ENCODE peak calls at places on chromosome 13, in six cellular contexts. One of them, this sample, is unnamed.

GRCh38 chr13:45191874-45192273 is 9.0 kb downstream of the KCTD4 start:
- DNase-seq in IMR-90: no peak
- DNase-seq in H1: no peak
- DNase-seq in K562: no peak
- DNase-seq in HepG2: no peak
- DNase-seq in GM12878: no peak
- DNase-seq in this sample: no peak

GRCh38 chr13:47546963-47547345 is 454.1 kb downstream of the SUCLA2 start:
- DNase-seq in IMR-90: no peak
- DNase-seq in H1: no peak
- DNase-seq in K562: no peak
- DNase-seq in GM12878: no peak
- DNase-seq in HepG2: no peak
- DNase-seq in this sample: no peak

GRCh38 chr13:102724923-102725322 is 30.1 kb upstream of the METTL21C start:
- DNase-seq in H1: no peak
- DNase-seq in GM12878: no peak
- DNase-seq in IMR-90: peak
- DNase-seq in K562: peak
- DNase-seq in HepG2: peak
- DNase-seq in this sample: no peak

GRCh38 chr13:33536639-33537425 is 251.3 kb upstream of the STARD13 start:
- DNase-seq in IMR-90: peak
- DNase-seq in H1: no peak
- DNase-seq in K562: no peak
- DNase-seq in HepG2: no peak
- DNase-seq in GM12878: no peak
- DNase-seq in this sample: no peak

GRCh38 chr13:93227280-93227905 is 786 bp downstream of the GPC6 start:
- DNase-seq in HepG2: peak
- DNase-seq in GM12878: no peak
- DNase-seq in K562: no peak
- DNase-seq in H1: peak
- DNase-seq in IMR-90: peak
- DNase-seq in this sample: no peak

GRCh38 chr13:26475176-26476110 is 82.0 kb upstream of the WASF3 start:
- DNase-seq in GM12878: no peak
- DNase-seq in HepG2: no peak
- DNase-seq in K562: no peak
- DNase-seq in IMR-90: no peak
- DNase-seq in H1: peak
- DNase-seq in this sample: no peak

GRCh38 chr13:85009447-85009846 is 789.8 kb downstream of the SLITRK6 start:
- DNase-seq in H1: no peak
- DNase-seq in GM12878: no peak
- DNase-seq in K562: no peak
- DNase-seq in HepG2: no peak
- DNase-seq in IMR-90: no peak
- DNase-seq in this sample: no peak

GRCh38 chr13:39062004-39062403 is 23.7 kb downstream of the NHLRC3 start:
- DNase-seq in HepG2: no peak
- DNase-seq in K562: no peak
- DNase-seq in GM12878: no peak
- DNase-seq in IMR-90: no peak
- DNase-seq in H1: no peak
- DNase-seq in this sample: no peak

GRCh38 chr13:35781044-35781443 is 304.6 kb upstream of the MAB21L1 start:
- DNase-seq in H1: no peak
- DNase-seq in GM12878: no peak
- DNase-seq in IMR-90: peak
- DNase-seq in HepG2: no peak
- DNase-seq in K562: no peak
- DNase-seq in this sample: no peak

DNA sequence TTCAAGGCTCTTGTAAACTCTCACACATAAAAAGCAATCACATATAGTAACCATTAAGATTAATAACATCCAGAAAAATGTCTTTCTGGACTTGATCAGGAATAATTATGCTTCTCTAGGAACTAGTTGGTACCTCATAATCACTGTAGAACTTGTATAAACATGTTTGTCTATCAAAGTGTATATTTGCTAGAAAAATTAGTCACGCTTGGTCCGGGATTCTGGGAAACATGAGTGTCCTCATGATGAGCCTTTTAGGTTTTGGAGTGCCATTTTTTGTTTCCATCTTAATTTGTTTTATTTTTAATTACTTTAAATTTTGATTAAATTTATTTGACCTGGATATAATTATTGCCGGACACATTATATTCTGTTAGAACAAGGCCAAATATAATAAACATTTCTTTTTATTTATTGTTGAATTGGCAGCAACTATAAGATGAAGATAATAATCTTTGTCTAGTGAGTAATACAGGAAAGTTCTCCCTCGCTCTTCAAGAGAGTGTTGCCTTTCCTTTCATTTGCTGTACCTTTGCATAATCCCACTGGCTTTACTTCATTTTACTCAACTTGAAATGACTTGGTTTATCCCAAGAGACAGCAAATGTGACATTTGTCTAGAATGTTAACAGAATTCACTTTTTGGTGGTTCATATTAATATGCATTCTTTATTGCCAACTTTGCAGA is 207.0 kb downstream of the NALCN start:
- DNase-seq in K562: no peak
- DNase-seq in HepG2: no peak
- DNase-seq in H1: no peak
- DNase-seq in IMR-90: no peak
- DNase-seq in GM12878: no peak
- DNase-seq in this sample: no peak
- TF ChIP-seq CEBPB in K562: no peak
- TF ChIP-seq CEBPB in HepG2: no peak
- TF ChIP-seq CEBPB in H1: no peak
- TF ChIP-seq CEBPB in IMR-90: no peak
- TF ChIP-seq CEBPB in GM12878: no peak
- TF ChIP-seq CEBPB in this sample: no peak

DNA sequence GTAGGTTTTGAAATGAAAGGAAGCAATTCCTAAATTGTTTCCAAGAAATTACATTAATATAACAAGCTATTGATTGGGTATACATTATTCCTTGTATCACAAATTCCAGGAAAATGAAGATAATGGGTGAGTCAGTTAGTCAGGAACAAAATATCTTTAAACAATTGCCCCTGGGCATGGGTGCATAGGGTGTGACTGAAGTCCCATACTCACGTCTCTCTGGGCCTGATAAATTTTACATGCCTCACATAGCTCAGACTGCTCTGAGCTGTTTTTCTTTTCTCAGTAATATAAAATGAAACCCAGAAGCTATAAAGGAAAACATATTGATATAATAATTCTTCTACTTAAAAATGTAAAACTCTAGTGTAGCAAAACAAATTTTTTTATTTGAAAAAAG is 87.8 kb downstream of the FNDC3A start:
- DNase-seq in GM12878: no peak
- DNase-seq in HepG2: no peak
- DNase-seq in H1: no peak
- DNase-seq in K562: no peak
- DNase-seq in IMR-90: no peak
- DNase-seq in this sample: no peak
- H3K9ac ChIP-seq in GM12878: no peak
- H3K9ac ChIP-seq in HepG2: no peak
- H3K9ac ChIP-seq in H1: no peak
- H3K9ac ChIP-seq in K562: no peak
- H3K9ac ChIP-seq in IMR-90: no peak
- H3K9ac ChIP-seq in this sample: no peak

GRCh38 chr13:31681133-31681532 is 58.2 kb upstream of the RXFP2 start:
- DNase-seq in IMR-90: no peak
- DNase-seq in GM12878: no peak
- DNase-seq in H1: no peak
- DNase-seq in K562: no peak
- DNase-seq in HepG2: no peak
- DNase-seq in this sample: no peak
- TF ChIP-seq CEBPB in IMR-90: no peak
- TF ChIP-seq CEBPB in GM12878: no peak
- TF ChIP-seq CEBPB in H1: no peak
- TF ChIP-seq CEBPB in K562: no peak
- TF ChIP-seq CEBPB in HepG2: no peak
- TF ChIP-seq CEBPB in this sample: no peak

DNA sequence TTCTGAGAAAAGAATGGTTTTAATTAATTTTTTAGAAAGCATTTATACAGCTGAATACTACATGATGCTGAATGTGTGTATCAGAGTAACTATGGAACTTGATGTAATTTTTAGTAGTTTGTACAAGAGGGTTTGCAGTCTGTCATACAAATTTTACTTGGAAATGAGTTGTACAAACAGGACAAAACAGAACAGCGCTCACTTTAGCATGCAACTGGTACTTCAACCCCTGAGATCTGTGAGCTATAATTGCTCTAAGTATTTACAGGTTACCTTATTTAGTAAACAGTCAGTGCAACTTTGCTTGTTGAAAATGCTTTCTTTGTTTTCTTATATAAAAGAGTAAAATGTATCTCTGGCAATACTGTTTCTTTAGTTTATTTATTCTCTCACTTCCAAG is 719 bp downstream of the TNFRSF19 start:
- DNase-seq in K562: no peak
- DNase-seq in GM12878: no peak
- DNase-seq in IMR-90: peak
- DNase-seq in H1: no peak
- DNase-seq in HepG2: peak
- DNase-seq in this sample: no peak
- H3K9ac ChIP-seq in K562: no peak
- H3K9ac ChIP-seq in GM12878: peak
- H3K9ac ChIP-seq in IMR-90: peak
- H3K9ac ChIP-seq in H1: no peak
- H3K9ac ChIP-seq in HepG2: peak
- H3K9ac ChIP-seq in this sample: no peak

GRCh38 chr13:21069561-21070004 is 8.2 kb upstream of the LATS2 start:
- DNase-seq in H1: no peak
- DNase-seq in IMR-90: peak
- DNase-seq in GM12878: no peak
- DNase-seq in HepG2: peak
- DNase-seq in K562: no peak
- DNase-seq in this sample: no peak
- TF ChIP-seq CEBPB in H1: peak
- TF ChIP-seq CEBPB in IMR-90: peak
- TF ChIP-seq CEBPB in GM12878: no peak
- TF ChIP-seq CEBPB in HepG2: peak
- TF ChIP-seq CEBPB in K562: peak
- TF ChIP-seq CEBPB in this sample: peak

DNA sequence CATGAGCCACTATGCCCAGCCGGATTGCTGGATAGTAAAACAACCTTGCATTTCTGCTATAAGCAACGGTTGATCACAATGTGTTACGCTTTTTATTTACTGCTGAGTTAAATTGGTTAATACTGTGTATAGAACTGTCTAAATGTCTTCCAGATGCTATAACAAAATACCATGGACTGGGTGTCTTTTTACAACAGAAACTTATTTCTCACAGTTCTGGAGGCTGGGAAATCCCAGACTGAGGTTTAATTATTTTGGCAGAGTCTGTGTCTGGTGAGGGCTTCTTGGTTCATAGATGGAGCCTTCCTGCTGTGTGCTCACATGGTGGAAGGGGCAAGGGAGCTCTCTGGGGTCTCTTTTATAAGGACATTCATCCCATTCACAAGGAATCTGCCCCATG is 65.5 kb downstream of the ING1 start:
- DNase-seq in IMR-90: no peak
- DNase-seq in H1: no peak
- DNase-seq in K562: no peak
- DNase-seq in HepG2: no peak
- DNase-seq in GM12878: no peak
- DNase-seq in this sample: no peak
- H3K9ac ChIP-seq in IMR-90: no peak
- H3K9ac ChIP-seq in H1: no peak
- H3K9ac ChIP-seq in K562: no peak
- H3K9ac ChIP-seq in HepG2: no peak
- H3K9ac ChIP-seq in GM12878: no peak
- H3K9ac ChIP-seq in this sample: no peak

GRCh38 chr13:23963184-23963931 is 66.1 kb upstream of the C1QTNF9B start:
- DNase-seq in GM12878: no peak
- DNase-seq in K562: no peak
- DNase-seq in IMR-90: no peak
- DNase-seq in H1: no peak
- DNase-seq in HepG2: no peak
- DNase-seq in this sample: no peak

GRCh38 chr13:23956106-23956505 is 58.8 kb upstream of the C1QTNF9B start:
- DNase-seq in GM12878: no peak
- DNase-seq in H1: no peak
- DNase-seq in HepG2: no peak
- DNase-seq in K562: no peak
- DNase-seq in IMR-90: peak
- DNase-seq in this sample: peak

GRCh38 chr13:23959231-23959862 is 62.0 kb upstream of the C1QTNF9B start:
- DNase-seq in GM12878: no peak
- DNase-seq in H1: no peak
- DNase-seq in HepG2: no peak
- DNase-seq in K562: no peak
- DNase-seq in IMR-90: peak
- DNase-seq in this sample: no peak

GRCh38 chr13:23963947-23964346 is 66.6 kb upstream of the C1QTNF9B start:
- DNase-seq in IMR-90: peak
- DNase-seq in H1: no peak
- DNase-seq in HepG2: no peak
- DNase-seq in K562: no peak
- DNase-seq in GM12878: no peak
- DNase-seq in this sample: no peak

GRCh38 chr13:23960566-23961156 is 63.4 kb upstream of the C1QTNF9B start:
- DNase-seq in IMR-90: peak
- DNase-seq in H1: no peak
- DNase-seq in GM12878: no peak
- DNase-seq in K562: peak
- DNase-seq in HepG2: peak
- DNase-seq in this sample: peak
- TF ChIP-seq CEBPB in IMR-90: no peak
- TF ChIP-seq CEBPB in H1: no peak
- TF ChIP-seq CEBPB in GM12878: no peak
- TF ChIP-seq CEBPB in K562: no peak
- TF ChIP-seq CEBPB in HepG2: no peak
- TF ChIP-seq CEBPB in this sample: no peak

DNA sequence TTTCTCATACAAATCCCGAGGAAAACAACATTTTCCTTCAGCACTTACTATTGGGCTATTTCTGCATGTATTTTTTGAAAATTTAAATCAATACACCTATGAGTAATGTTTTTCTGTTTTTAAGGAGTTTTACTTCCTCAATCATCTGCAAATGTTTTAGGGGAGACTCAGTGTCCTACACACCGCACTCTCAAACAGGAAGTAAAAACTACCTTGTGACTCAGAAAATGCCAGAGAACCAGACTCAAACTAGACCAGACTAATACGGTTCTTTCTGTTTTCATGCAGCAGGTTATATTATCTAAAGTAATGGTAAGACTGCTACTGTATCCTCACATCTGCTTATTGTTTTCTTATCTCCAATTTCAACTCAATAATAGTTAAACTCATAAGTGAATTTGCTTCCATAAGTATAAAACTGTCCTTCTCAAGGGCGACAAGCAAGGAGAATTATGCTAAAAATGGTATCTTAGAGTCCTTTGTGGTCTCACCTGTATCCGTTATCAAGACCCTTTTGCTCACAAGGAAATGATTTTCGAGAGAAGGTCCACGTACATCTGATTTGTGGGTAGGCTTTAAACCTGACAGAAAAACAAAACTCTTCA is 52.5 kb downstream of the FLT3 start:
- DNase-seq in H1: no peak
- DNase-seq in GM12878: peak
- DNase-seq in K562: no peak
- DNase-seq in HepG2: no peak
- DNase-seq in IMR-90: peak
- DNase-seq in this sample: peak
- H3K9ac ChIP-seq in H1: no peak
- H3K9ac ChIP-seq in GM12878: no peak
- H3K9ac ChIP-seq in K562: no peak
- H3K9ac ChIP-seq in HepG2: no peak
- H3K9ac ChIP-seq in IMR-90: no peak
- H3K9ac ChIP-seq in this sample: no peak

GRCh38 chr13:19185865-19186645 is 4.4 kb upstream of the TUBA3C start:
- DNase-seq in H1: no peak
- DNase-seq in IMR-90: no peak
- DNase-seq in GM12878: no peak
- DNase-seq in HepG2: no peak
- DNase-seq in K562: no peak
- DNase-seq in this sample: no peak
- TF ChIP-seq CEBPB in H1: no peak
- TF ChIP-seq CEBPB in IMR-90: no peak
- TF ChIP-seq CEBPB in GM12878: no peak
- TF ChIP-seq CEBPB in HepG2: no peak
- TF ChIP-seq CEBPB in K562: no peak
- TF ChIP-seq CEBPB in this sample: no peak